ENCODE peak calls at places on chromosomes 16 and 17, in eight cellular contexts. F is stimulated activated naive CD8-positive, alpha-beta T cell treated with anti-CD3 and anti-CD28 coated beads, Interleukin-15, Interleukin-2, amounts not matched to agents 100 U/mL and 50 U/mL, for 24 hours; T is RKO; Q is LoVo; M is hepatic stellate cell; G is fibroblast of mammary gland; X is mucosa of gallbladder; Z is germinal center. Y is an unnamed sample.

GRCh38 chr16:67144943-67145342 is 5.9 kb downstream of the B3GNT9 start:
- DNase-seq in M (no peak), F (no peak), G (no peak), Z (no peak), X (no peak), T (no peak), Q (no peak), Y (no peak)

GRCh38 chr16:66605177-66605999 is 884 bp downstream of the CMTM3 start:
- DNase-seq in Q (no peak), M (peak), G (peak), X (no peak), T (peak), Z (no peak), F (peak), Y (no peak)

GRCh38 chr16:86396318-86396882 is 113.9 kb upstream of the FOXF1 start:
- DNase-seq in Z (no peak), F (no peak), M (no peak), X (peak), Q (no peak), G (peak), T (no peak), Y (no peak)

GRCh38 chr17:8964801-8965393 is 610 bp downstream of the PIK3R5 start:
- DNase-seq in Z (no peak), M (no peak), X (peak), G (no peak), Q (no peak), F (peak), T (no peak), Y (no peak)

GRCh38 chr17:71975998-71976649 is 144.7 kb upstream of the SOX9 start:
- DNase-seq in F (no peak), Z (no peak), Q (peak), X (peak), T (no peak), G (peak), M (peak), Y (no peak)

GRCh38 chr16:81035975-81036750 is 521 bp downstream of the ATMIN start:
- DNase-seq in Q (peak), T (peak), F (peak), Z (peak), G (peak), M (peak), X (no peak), Y (no peak)

GRCh38 chr16:79599837-79600635 is 501 bp downstream of the MAF start:
- DNase-seq in X (peak), M (peak), Z (peak), F (peak), G (no peak), T (no peak), Q (no peak), Y (no peak)

GRCh38 chr16:85369741-85370528 is 243.2 kb upstream of the GSE1 start:
- DNase-seq in T (no peak), M (peak), Q (no peak), X (peak), Z (peak), G (peak), F (peak), Y (no peak)

GRCh38 chr16:12288537-12289174 is 312.1 kb downstream of the SNX29 start:
- DNase-seq in M (no peak), T (no peak), F (no peak), G (no peak), X (no peak), Q (no peak), Z (no peak), Y (no peak)

GRCh38 chr17:48915459-48916282 is 7.5 kb downstream of the UBE2Z start:
- DNase-seq in Q (no peak), G (peak), Z (peak), M (peak), T (no peak), F (peak), X (no peak), Y (no peak)

GRCh38 chr17:32998893-32999240 is 7.2 kb downstream of the SPACA3 start:
- DNase-seq in T (peak), Z (no peak), F (no peak), G (peak), M (peak), Q (peak), X (no peak), Y (no peak)

GRCh38 chr16:21645261-21645721 is 7.1 kb downstream of the IGSF6 start:
- DNase-seq in Q (no peak), T (no peak), F (peak), G (peak), Z (peak), X (no peak), M (peak), Y (no peak)

GRCh38 chr16:85081765-85082164 is 30.5 kb downstream of the CIBAR2 start:
- DNase-seq in T (no peak), G (no peak), Z (no peak), X (no peak), Q (no peak), M (no peak), F (no peak), Y (no peak)

GRCh38 chr17:66548659-66549311 is 246.4 kb downstream of the PRKCA start:
- DNase-seq in M (no peak), G (peak), F (no peak), X (no peak), T (no peak), Z (no peak), Q (no peak), Y (no peak)

GRCh38 chr17:82507631-82508175 is 11.8 kb upstream of the FOXK2 start:
- DNase-seq in T (no peak), G (no peak), Q (no peak), F (no peak), Z (no peak), X (no peak), M (no peak), Y (no peak)

GRCh38 chr17:61904094-61904710 is 23.6 kb downstream of the INTS2 start:
- DNase-seq in M (peak), Z (peak), F (peak), T (no peak), X (no peak), Q (no peak), G (no peak), Y (no peak)

GRCh38 chr16:67150833-67151396 is at the start of gene B3GNT9:
- DNase-seq in G (peak), Q (no peak), F (peak), X (peak), T (peak), M (peak), Z (peak), Y (no peak)

GRCh38 chr16:50670476-50670875 is 10.6 kb downstream of the SNX20 start:
- DNase-seq in X (no peak), F (no peak), M (no peak), T (no peak), G (no peak), Z (no peak), Q (no peak), Y (no peak)

GRCh38 chr16:84924339-84925091 is 86.8 kb downstream of the ZDHHC7 start:
- DNase-seq in F (no peak), X (no peak), T (no peak), M (no peak), G (peak), Q (no peak), Z (no peak), Y (no peak)

GRCh38 chr17:64787255-64787920 is 125.3 kb upstream of the SMURF2 start:
- DNase-seq in G (no peak), F (no peak), M (no peak), T (no peak), X (no peak), Q (peak), Z (no peak), Y (no peak)

GRCh38 chr17:78925662-78926555 is 722 bp upstream of the TIMP2 start:
- DNase-seq in T (no peak), M (peak), Q (no peak), Z (no peak), G (peak), F (no peak), X (peak), Y (no peak)

GRCh38 chr16:85374571-85374872 is 238.6 kb upstream of the GSE1 start:
- DNase-seq in F (no peak), G (no peak), X (no peak), T (no peak), Q (no peak), M (no peak), Z (no peak), Y (no peak)

GRCh38 chr17:70332811-70333210 is 163.5 kb downstream of the KCNJ2 start:
- DNase-seq in Q (no peak), G (no peak), F (no peak), T (no peak), M (no peak), X (no peak), Z (no peak), Y (no peak)

GRCh38 chr17:15291674-15292361 is 26.7 kb upstream of the PMP22 start:
- DNase-seq in F (no peak), M (no peak), Z (no peak), X (no peak), T (no peak), G (peak), Q (no peak), Y (no peak)

GRCh38 chr17:17672453-17673368 is 8.5 kb upstream of the RAI1 start:
- DNase-seq in Q (no peak), Z (peak), T (no peak), M (no peak), G (no peak), X (no peak), F (no peak), Y (no peak)

GRCh38 chr17:77322534-77323412 is 182.0 kb downstream of the SEC14L1 start:
- DNase-seq in G (peak), M (peak), X (peak), Q (peak), F (no peak), T (peak), Z (peak), Y (no peak)

GRCh38 chr16:4538067-4538385 is 547 bp downstream of the CDIP1 start:
- DNase-seq in M (peak), Q (no peak), T (no peak), F (no peak), X (no peak), G (no peak), Z (peak), Y (no peak)

GRCh38 chr16:50814043-50814442 is 72.2 kb downstream of the CYLD start:
- DNase-seq in X (no peak), G (no peak), M (no peak), F (no peak), T (no peak), Q (no peak), Z (no peak), Y (no peak)

GRCh38 chr17:49969794-49970389 is 902 bp downstream of the DLX4 start:
- DNase-seq in Q (no peak), F (no peak), M (no peak), Z (no peak), G (no peak), T (no peak), X (no peak), Y (no peak)

GRCh38 chr17:63450551-63450950 is 4.4 kb upstream of the CYB561 start:
- DNase-seq in M (no peak), F (peak), X (no peak), G (no peak), T (peak), Q (no peak), Z (no peak), Y (no peak)

GRCh38 chr16:9138731-9139501 is 47.5 kb downstream of the HAPSTR1 start:
- DNase-seq in T (peak), G (peak), F (peak), Z (peak), Q (peak), M (peak), X (peak), Y (no peak)

GRCh38 chr16:66741971-66742396 is 9.4 kb downstream of the DYNC1LI2 start:
- DNase-seq in G (peak), T (no peak), Q (no peak), F (no peak), M (no peak), Z (no peak), X (no peak), Y (no peak)

GRCh38 chr17:74810699-74811485 is 34.7 kb upstream of the NAT9 start:
- DNase-seq in T (no peak), X (no peak), F (no peak), Z (no peak), G (no peak), Q (no peak), M (no peak), Y (no peak)

GRCh38 chr17:50956750-50957523 is 90.8 kb upstream of the TOB1 start:
- DNase-seq in F (peak), Q (peak), X (peak), T (peak), G (peak), Z (peak), M (peak), Y (no peak)

GRCh38 chr16:57045694-57046381 is 46.5 kb upstream of the CPNE2 start:
- DNase-seq in F (peak), Q (no peak), M (peak), T (no peak), X (peak), G (peak), Z (peak), Y (peak)

GRCh38 chr16:85402910-85403692 is 210.0 kb upstream of the GSE1 start:
- DNase-seq in Z (no peak), F (peak), X (no peak), T (no peak), G (peak), M (peak), Q (no peak), Y (no peak)

GRCh38 chr17:57461082-57461481 is 204.8 kb downstream of the MSI2 start:
- DNase-seq in Q (no peak), F (peak), G (peak), T (peak), M (no peak), X (no peak), Z (no peak), Y (no peak)

GRCh38 chr17:81486174-81486810 is 26.3 kb downstream of the ACTG1 start:
- DNase-seq in M (no peak), F (no peak), T (no peak), Q (no peak), Z (no peak), G (no peak), X (no peak), Y (no peak)

GRCh38 chr17:81481011-81481799 is 31.4 kb downstream of the ACTG1 start:
- DNase-seq in F (peak), X (peak), Z (peak), Q (no peak), M (peak), T (no peak), G (peak), Y (no peak)